ENCODE peak calls at places on chromosomes 11 and 22, in six cellular contexts. One of them, this sample, is unnamed.
A peak's percentile ranks its signal among the peaks of the same experiment; 100 is the strongest.

GRCh38 chr22:23832226-23833016 is 6.4 kb downstream of the DERL3 start:
- DNase-seq in nephron progenitor cell: no peak
- DNase-seq in foreskin fibroblast: no peak
- DNase-seq in RWPE2: peak; percentile 36
- DNase-seq in AG09319: no peak
- DNase-seq in NB4: no peak
- DNase-seq in this sample: no peak

GRCh38 chr22:31911565-31912401 is 32.6 kb upstream of the YWHAH start:
- DNase-seq in RWPE2: no peak
- DNase-seq in nephron progenitor cell: no peak
- DNase-seq in foreskin fibroblast: no peak
- DNase-seq in NB4: no peak
- DNase-seq in AG09319: no peak
- DNase-seq in this sample: no peak

GRCh38 chr22:48929276-48929790 is 898.3 kb downstream of the BRD1 start:
- DNase-seq in nephron progenitor cell: no peak
- DNase-seq in foreskin fibroblast: no peak
- DNase-seq in NB4: no peak
- DNase-seq in RWPE2: no peak
- DNase-seq in AG09319: no peak
- DNase-seq in this sample: no peak

GRCh38 chr11:75351541-75352416 is at the start of gene ARRB1:
- DNase-seq in nephron progenitor cell: peak; percentile 79
- DNase-seq in NB4: peak; percentile 98
- DNase-seq in AG09319: no peak
- DNase-seq in RWPE2: no peak
- DNase-seq in foreskin fibroblast: no peak
- DNase-seq in this sample: no peak

GRCh38 chr11:108929241-108929640 is 264.4 kb downstream of the DDX10 start:
- DNase-seq in AG09319: peak; percentile 72
- DNase-seq in foreskin fibroblast: peak; percentile 88
- DNase-seq in nephron progenitor cell: no peak
- DNase-seq in RWPE2: no peak
- DNase-seq in NB4: no peak
- DNase-seq in this sample: peak; percentile 78

GRCh38 chr11:94326947-94327346 is 22.6 kb downstream of the IZUMO1R start:
- DNase-seq in nephron progenitor cell: no peak
- DNase-seq in NB4: no peak
- DNase-seq in AG09319: no peak
- DNase-seq in foreskin fibroblast: no peak
- DNase-seq in RWPE2: no peak
- DNase-seq in this sample: no peak

GRCh38 chr11:26741036-26741435 is 19.2 kb upstream of the SLC5A12 start:
- DNase-seq in foreskin fibroblast: peak; percentile 77
- DNase-seq in NB4: no peak
- DNase-seq in RWPE2: no peak
- DNase-seq in nephron progenitor cell: no peak
- DNase-seq in AG09319: peak; percentile 5
- DNase-seq in this sample: no peak

GRCh38 chr11:116694815-116695590 is 77.8 kb downstream of the BUD13 start:
- DNase-seq in RWPE2: no peak
- DNase-seq in nephron progenitor cell: no peak
- DNase-seq in foreskin fibroblast: no peak
- DNase-seq in NB4: no peak
- DNase-seq in AG09319: no peak
- DNase-seq in this sample: no peak

GRCh38 chr11:102513869-102514268 is 16.7 kb downstream of the MMP7 start:
- DNase-seq in RWPE2: no peak
- DNase-seq in nephron progenitor cell: no peak
- DNase-seq in foreskin fibroblast: peak; percentile 33
- DNase-seq in NB4: no peak
- DNase-seq in AG09319: no peak
- DNase-seq in this sample: no peak

GRCh38 chr11:40037005-40037404 is 1422.4 kb downstream of the LRRC4C start:
- DNase-seq in AG09319: no peak
- DNase-seq in foreskin fibroblast: no peak
- DNase-seq in NB4: no peak
- DNase-seq in RWPE2: no peak
- DNase-seq in nephron progenitor cell: no peak
- DNase-seq in this sample: no peak

GRCh38 chr22:24059121-24059520 is 48.0 kb downstream of the CABIN1 start:
- DNase-seq in foreskin fibroblast: peak; percentile 96
- DNase-seq in nephron progenitor cell: no peak
- DNase-seq in RWPE2: no peak
- DNase-seq in AG09319: peak; percentile 92
- DNase-seq in NB4: no peak
- DNase-seq in this sample: no peak

GRCh38 chr22:33746501-33746928 is 173.8 kb downstream of the LARGE1 start:
- DNase-seq in RWPE2: no peak
- DNase-seq in AG09319: no peak
- DNase-seq in nephron progenitor cell: no peak
- DNase-seq in foreskin fibroblast: no peak
- DNase-seq in NB4: no peak
- DNase-seq in this sample: no peak

GRCh38 chr22:43917523-43917922 is 6.1 kb upstream of the PNPLA3 start:
- DNase-seq in foreskin fibroblast: no peak
- DNase-seq in NB4: no peak
- DNase-seq in RWPE2: no peak
- DNase-seq in AG09319: no peak
- DNase-seq in nephron progenitor cell: no peak
- DNase-seq in this sample: no peak

GRCh38 chr11:77346906-77347603 is 45.6 kb upstream of the GDPD4 start:
- DNase-seq in nephron progenitor cell: no peak
- DNase-seq in RWPE2: no peak
- DNase-seq in NB4: no peak
- DNase-seq in foreskin fibroblast: peak; percentile 64
- DNase-seq in AG09319: no peak
- DNase-seq in this sample: no peak

GRCh38 chr11:67656278-67656922 is 5.9 kb upstream of the ACY3 start:
- DNase-seq in NB4: peak; percentile 79
- DNase-seq in AG09319: no peak
- DNase-seq in RWPE2: no peak
- DNase-seq in foreskin fibroblast: no peak
- DNase-seq in nephron progenitor cell: no peak
- DNase-seq in this sample: no peak

GRCh38 chr11:118216621-118217526 is 7.9 kb downstream of the JAML start:
- DNase-seq in NB4: peak; percentile 87
- DNase-seq in AG09319: no peak
- DNase-seq in nephron progenitor cell: no peak
- DNase-seq in foreskin fibroblast: no peak
- DNase-seq in RWPE2: no peak
- DNase-seq in this sample: no peak

GRCh38 chr22:31184015-31184414 is 24.0 kb downstream of the RNF185 start:
- DNase-seq in foreskin fibroblast: no peak
- DNase-seq in AG09319: no peak
- DNase-seq in NB4: no peak
- DNase-seq in nephron progenitor cell: no peak
- DNase-seq in RWPE2: no peak
- DNase-seq in this sample: no peak

DNA sequence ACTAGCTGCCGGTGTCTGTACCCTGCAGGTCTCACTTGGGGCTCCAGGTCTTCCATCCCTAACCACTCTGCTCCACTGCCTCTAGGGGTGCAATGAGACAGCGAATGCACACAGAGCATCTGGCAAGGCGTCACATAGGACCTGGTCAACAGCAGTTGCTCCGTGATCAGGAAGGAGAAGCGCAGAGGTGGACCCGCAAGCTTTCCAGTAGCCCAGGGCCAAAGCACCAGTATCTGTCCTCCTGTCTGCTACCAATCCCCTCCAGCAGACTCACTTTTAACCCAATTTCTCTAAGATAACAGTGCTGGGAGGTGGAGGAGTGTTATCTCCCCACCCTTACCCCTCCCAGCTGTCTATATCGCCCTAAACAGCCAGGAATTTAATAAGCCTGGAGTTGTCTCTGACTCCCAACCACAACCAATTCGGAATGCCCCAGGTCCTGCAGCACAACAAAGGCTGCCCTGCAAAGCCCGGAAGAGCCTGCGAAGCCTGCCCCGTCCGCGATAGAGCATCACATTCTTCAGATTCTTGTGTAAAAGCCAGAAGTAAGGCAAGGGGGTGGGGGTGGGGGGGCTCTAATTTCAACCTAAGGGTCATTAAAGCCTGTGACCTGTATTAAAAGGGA is 19.3 kb downstream of the MYH9 start:
- DNase-seq in RWPE2: no peak
- DNase-seq in nephron progenitor cell: peak; percentile 58
- DNase-seq in NB4: no peak
- DNase-seq in AG09319: no peak
- DNase-seq in foreskin fibroblast: peak; percentile 77
- DNase-seq in this sample: no peak
- TF ChIP-seq CTCF in RWPE2: no peak
- TF ChIP-seq CTCF in nephron progenitor cell: no peak
- TF ChIP-seq CTCF in NB4: no peak
- TF ChIP-seq CTCF in AG09319: no peak
- TF ChIP-seq CTCF in foreskin fibroblast: peak; percentile 4
- TF ChIP-seq CTCF in this sample: peak; percentile 27

GRCh38 chr11:126310229-126310991 is 6.5 kb downstream of the DCPS start:
- DNase-seq in nephron progenitor cell: peak; percentile 83
- DNase-seq in AG09319: no peak
- DNase-seq in NB4: peak; percentile 94
- DNase-seq in foreskin fibroblast: peak; percentile 74
- DNase-seq in RWPE2: no peak
- DNase-seq in this sample: no peak
- TF ChIP-seq CTCF in nephron progenitor cell: peak; percentile 88
- TF ChIP-seq CTCF in AG09319: peak; percentile 90
- TF ChIP-seq CTCF in NB4: peak; percentile 97
- TF ChIP-seq CTCF in foreskin fibroblast: peak; percentile 84
- TF ChIP-seq CTCF in RWPE2: peak; percentile 90
- TF ChIP-seq CTCF in this sample: peak; percentile 88

GRCh38 chr22:19115628-19116027 is 6.6 kb downstream of the DGCR2 start:
- DNase-seq in RWPE2: no peak
- DNase-seq in foreskin fibroblast: no peak
- DNase-seq in nephron progenitor cell: no peak
- DNase-seq in NB4: peak; percentile 26
- DNase-seq in AG09319: no peak
- DNase-seq in this sample: no peak
- TF ChIP-seq CTCF in RWPE2: peak; percentile 8
- TF ChIP-seq CTCF in foreskin fibroblast: no peak
- TF ChIP-seq CTCF in nephron progenitor cell: no peak
- TF ChIP-seq CTCF in NB4: no peak
- TF ChIP-seq CTCF in AG09319: no peak
- TF ChIP-seq CTCF in this sample: no peak

GRCh38 chr11:60756307-60757032 is at the start of gene MS4A15:
- DNase-seq in NB4: peak; percentile 68
- DNase-seq in nephron progenitor cell: no peak
- DNase-seq in foreskin fibroblast: no peak
- DNase-seq in RWPE2: no peak
- DNase-seq in AG09319: no peak
- DNase-seq in this sample: no peak
- TF ChIP-seq CTCF in NB4: peak; percentile 37
- TF ChIP-seq CTCF in nephron progenitor cell: peak; percentile 48
- TF ChIP-seq CTCF in foreskin fibroblast: peak; percentile 13
- TF ChIP-seq CTCF in RWPE2: peak; percentile 29
- TF ChIP-seq CTCF in AG09319: no peak
- TF ChIP-seq CTCF in this sample: peak; percentile 50

GRCh38 chr11:110777765-110778164 is 65.5 kb upstream of the ARHGAP20 start:
- DNase-seq in RWPE2: no peak
- DNase-seq in NB4: peak; percentile 11
- DNase-seq in foreskin fibroblast: peak; percentile 72
- DNase-seq in AG09319: no peak
- DNase-seq in nephron progenitor cell: no peak
- DNase-seq in this sample: no peak

GRCh38 chr11:110773442-110773841 is 61.2 kb upstream of the ARHGAP20 start:
- DNase-seq in nephron progenitor cell: no peak
- DNase-seq in AG09319: no peak
- DNase-seq in foreskin fibroblast: no peak
- DNase-seq in NB4: no peak
- DNase-seq in RWPE2: no peak
- DNase-seq in this sample: no peak

GRCh38 chr11:110776091-110776490 is 63.9 kb upstream of the ARHGAP20 start:
- DNase-seq in RWPE2: no peak
- DNase-seq in AG09319: no peak
- DNase-seq in foreskin fibroblast: no peak
- DNase-seq in nephron progenitor cell: no peak
- DNase-seq in NB4: no peak
- DNase-seq in this sample: no peak

GRCh38 chr11:110772863-110773262 is 60.6 kb upstream of the ARHGAP20 start:
- DNase-seq in NB4: no peak
- DNase-seq in AG09319: no peak
- DNase-seq in RWPE2: no peak
- DNase-seq in foreskin fibroblast: no peak
- DNase-seq in nephron progenitor cell: no peak
- DNase-seq in this sample: no peak

DNA sequence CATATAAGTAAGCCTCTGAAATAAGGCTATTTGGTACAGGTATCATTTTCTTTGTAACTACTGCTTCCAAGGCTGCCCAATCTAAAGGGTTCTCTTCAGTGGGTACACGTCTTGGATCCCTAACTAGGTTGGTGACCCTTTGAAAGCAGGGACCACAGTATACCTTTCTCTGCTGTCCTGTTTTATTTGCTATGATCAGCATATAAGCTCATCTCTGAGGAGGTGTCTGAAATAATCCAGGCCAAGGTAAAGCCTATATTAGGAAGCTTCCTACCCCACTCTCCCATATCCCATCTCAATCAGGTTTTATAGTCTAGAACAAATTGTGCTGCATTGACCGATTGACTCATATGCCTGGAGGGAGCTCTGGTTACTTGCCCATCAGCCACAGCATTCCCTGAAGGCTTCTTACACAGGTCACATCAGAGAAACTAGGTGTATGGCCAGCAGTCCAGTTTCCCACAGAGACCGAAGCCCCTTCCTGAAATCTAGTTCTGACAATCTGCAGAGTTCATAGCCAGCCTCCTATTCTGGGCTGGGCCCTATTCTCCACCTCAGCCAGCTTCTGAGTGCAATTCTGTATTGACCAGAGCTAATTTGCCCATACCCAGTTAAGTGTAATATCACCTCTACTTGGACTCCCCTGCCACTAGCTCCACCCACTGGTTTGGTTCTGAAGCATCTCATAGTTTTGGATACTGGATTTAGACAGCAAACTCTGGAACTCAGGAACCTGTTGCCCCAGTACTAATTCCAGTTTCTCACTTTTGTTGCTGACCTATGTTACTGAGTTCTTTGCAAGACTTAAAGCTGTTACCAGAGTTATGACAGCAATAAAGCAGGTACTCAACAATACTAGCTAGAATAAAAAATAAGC is 62.1 kb upstream of the ARHGAP20 start:
- DNase-seq in NB4: no peak
- DNase-seq in AG09319: no peak
- DNase-seq in RWPE2: no peak
- DNase-seq in foreskin fibroblast: peak; percentile 57
- DNase-seq in nephron progenitor cell: no peak
- DNase-seq in this sample: no peak
- TF ChIP-seq CTCF in NB4: no peak
- TF ChIP-seq CTCF in AG09319: no peak
- TF ChIP-seq CTCF in RWPE2: no peak
- TF ChIP-seq CTCF in foreskin fibroblast: no peak
- TF ChIP-seq CTCF in nephron progenitor cell: no peak
- TF ChIP-seq CTCF in this sample: no peak

GRCh38 chr11:119471329-119471728 is 48.4 kb upstream of the THY1 start:
- DNase-seq in nephron progenitor cell: no peak
- DNase-seq in AG09319: no peak
- DNase-seq in foreskin fibroblast: no peak
- DNase-seq in NB4: no peak
- DNase-seq in RWPE2: no peak
- DNase-seq in this sample: no peak
- TF ChIP-seq CTCF in nephron progenitor cell: no peak
- TF ChIP-seq CTCF in AG09319: no peak
- TF ChIP-seq CTCF in foreskin fibroblast: no peak
- TF ChIP-seq CTCF in NB4: no peak
- TF ChIP-seq CTCF in RWPE2: no peak
- TF ChIP-seq CTCF in this sample: no peak